ENCODE peak calls at places on chromosomes 13 and 19, in five cellular contexts. L, W, Q, C and Z are unnamed samples.

GRCh38 chr13:39961036-39961435 is 305.6 kb downstream of the COG6 start:
- DNase-seq in L (no peak), W (no peak), Q (no peak), C (no peak), Z (no peak)

GRCh38 chr19:51470966-51471365 is 7.4 kb upstream of the CEACAM18 start:
- DNase-seq in L (no peak), W (no peak), Q (no peak), C (no peak), Z (no peak)

GRCh38 chr13:45473627-45474026 is 8.9 kb downstream of the COG3 start:
- DNase-seq in L (peak; percentile 71), W (peak; percentile 71), Q (peak; percentile 24), C (no peak), Z (no peak)

GRCh38 chr13:98780451-98780850 is 28.0 kb upstream of the SLC15A1 start:
- DNase-seq in L (no peak), W (no peak), Q (no peak), C (no peak), Z (no peak)

GRCh38 chr13:44484562-44485164 is 91.5 kb downstream of the TSC22D1 start:
- DNase-seq in L (no peak), W (no peak), Q (no peak), C (no peak), Z (no peak)

GRCh38 chr13:39451301-39451700 is 151.7 kb downstream of the LHFPL6 start:
- DNase-seq in L (no peak), W (no peak), Q (no peak), C (no peak), Z (no peak)

GRCh38 chr13:51324714-51325440 is 14.6 kb upstream of the SERPINE3 start:
- DNase-seq in L (no peak), W (peak; percentile 76), Q (peak; percentile 47), C (no peak), Z (no peak)

GRCh38 chr13:20295956-20296355 is 63.8 kb upstream of the GJB6 start:
- DNase-seq in L (no peak), W (no peak), Q (no peak), C (no peak), Z (no peak)

GRCh38 chr13:37277435-37278144 is 172.1 kb upstream of the CSNK1A1L start:
- DNase-seq in L (peak; percentile 15), W (no peak), Q (no peak), C (no peak), Z (no peak)

GRCh38 chr19:19230505-19230904 is 18.7 kb downstream of the NCAN start:
- DNase-seq in L (no peak), W (no peak), Q (no peak), C (no peak), Z (no peak)

GRCh38 chr19:14164724-14165493 is 28.5 kb upstream of the ASF1B start:
- DNase-seq in L (no peak), W (no peak), Q (no peak), C (no peak), Z (no peak)
- H3K27ac ChIP-seq in L (no peak overlapping the region), W (no peak overlapping the region), Q (no peak overlapping the region), C (no peak overlapping the region), Z (no peak overlapping the region)

GRCh38 chr19:40607311-40607871 is 6.2 kb downstream of the LTBP4 start:
- DNase-seq in L (no peak), W (peak; percentile 67), Q (peak; percentile 32), C (peak; percentile 69), Z (no peak)
- H3K27ac ChIP-seq in L (no peak overlapping the region), W (no peak overlapping the region), Q (no peak overlapping the region), C (no peak overlapping the region), Z (no peak overlapping the region)

GRCh38 chr13:49110122-49110831 is 109.9 kb upstream of the MLNR start:
- DNase-seq in L (peak; percentile 94), W (peak; percentile 91), Q (peak; percentile 95), C (peak; percentile 82), Z (no peak)
- H3K27ac ChIP-seq in L (no peak overlapping the region), W (no peak overlapping the region), Q (peak overlapping the region; percentile 54), C (peak overlapping the region; percentile 37), Z (peak overlapping the region; percentile 42)

GRCh38 chr19:15640904-15641597 is 354 bp downstream of the CYP4F3 start:
- DNase-seq in L (no peak), W (no peak), Q (no peak), C (no peak), Z (no peak)

GRCh38 chr19:15643387-15643786 is 2.7 kb downstream of the CYP4F3 start:
- DNase-seq in L (no peak), W (no peak), Q (no peak), C (no peak), Z (no peak)

GRCh38 chr19:15642807-15643206 is 2.1 kb downstream of the CYP4F3 start:
- DNase-seq in L (no peak), W (no peak), Q (no peak), C (no peak), Z (no peak)

GRCh38 chr19:15641901-15642491 is 1.3 kb downstream of the CYP4F3 start:
- DNase-seq in L (no peak), W (no peak), Q (no peak), C (no peak), Z (no peak)

GRCh38 chr19:15640294-15640903 is at the start of gene CYP4F3:
- DNase-seq in L (no peak), W (no peak), Q (no peak), C (no peak), Z (peak; percentile 70)
- H3K27ac ChIP-seq in L (no peak within 1 kb of the TSS), W (no peak within 1 kb of the TSS), Q (no peak within 1 kb of the TSS), C (no peak within 1 kb of the TSS), Z (peak within 1 kb of the TSS; percentile 51)

GRCh38 chr19:13979224-13979623 is 26.9 kb downstream of the RFX1 start:
- DNase-seq in L (peak; percentile 56), W (no peak), Q (peak; percentile 27), C (no peak), Z (no peak)

GRCh38 chr19:13977803-13978202 is 25.5 kb downstream of the DCAF15 start:
- DNase-seq in L (no peak), W (no peak), Q (no peak), C (no peak), Z (no peak)

GRCh38 chr19:13978721-13979191 is 26.4 kb downstream of the DCAF15 start:
- DNase-seq in L (no peak), W (no peak), Q (no peak), C (no peak), Z (no peak)

GRCh38 chr19:13979686-13980085 is 26.4 kb downstream of the RFX1 start:
- DNase-seq in L (no peak), W (no peak), Q (no peak), C (no peak), Z (no peak)

DNA sequence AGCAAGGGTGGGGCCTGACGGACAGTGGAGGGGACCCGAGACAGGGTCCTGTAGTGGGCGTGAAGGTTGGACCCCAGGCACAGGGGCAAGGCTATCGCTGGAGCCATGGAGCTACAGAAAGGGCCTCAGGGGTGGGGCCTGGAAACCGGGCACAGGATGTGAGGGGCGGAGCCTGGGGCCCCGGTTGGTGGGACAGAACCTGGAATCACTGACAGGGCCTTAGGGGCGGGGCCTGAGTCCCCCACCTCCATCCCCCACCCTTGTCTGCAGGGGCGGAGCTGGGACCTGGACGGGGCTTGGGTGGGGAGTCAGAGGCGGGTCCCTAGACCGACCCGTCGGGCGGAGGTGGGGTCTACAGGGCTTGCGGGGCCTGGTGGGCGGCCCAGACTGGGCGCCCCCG is 26.0 kb downstream of the DCAF15 start:
- DNase-seq in L (peak; percentile 98), W (peak; percentile 99), Q (peak; percentile 97), C (peak; percentile 93), Z (no peak)
- H3K27ac ChIP-seq in L (peak overlapping the region; percentile 21), W (no peak overlapping the region), Q (no peak overlapping the region), C (peak overlapping the region; percentile 73), Z (no peak overlapping the region)

DNA sequence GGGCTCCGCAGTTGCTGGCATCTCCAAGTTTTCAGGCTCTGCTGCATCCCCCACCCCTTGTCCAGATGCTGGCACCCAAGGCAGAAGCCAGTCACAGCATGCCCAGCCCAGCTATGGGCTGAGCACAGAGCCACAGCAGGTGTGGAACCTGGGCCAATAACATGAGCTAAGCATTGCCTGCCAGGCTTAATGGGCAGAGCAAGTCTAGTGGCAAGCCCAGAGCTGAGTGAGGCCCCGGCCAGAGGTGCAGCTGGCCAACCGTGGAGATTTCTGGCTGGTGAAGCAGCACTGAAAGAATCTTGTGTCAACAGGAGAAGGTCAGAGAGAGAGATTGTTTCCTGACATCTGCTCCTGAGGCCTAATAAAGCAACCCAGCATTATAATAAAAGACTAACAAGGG is 111.0 kb downstream of the B3GLCT start:
- DNase-seq in L (no peak), W (no peak), Q (no peak), C (no peak), Z (peak; percentile 34)
- H3K27ac ChIP-seq in L (no peak overlapping the region), W (no peak overlapping the region), Q (no peak overlapping the region), C (no peak overlapping the region), Z (no peak overlapping the region)

GRCh38 chr19:1112254-1113208 is 8.7 kb downstream of the GPX4 start:
- DNase-seq in L (peak; percentile 54), W (peak; percentile 83), Q (peak; percentile 55), C (no peak), Z (no peak)
- H3K27ac ChIP-seq in L (no peak overlapping the region), W (peak overlapping the region; percentile 69), Q (no peak overlapping the region), C (peak overlapping the region; percentile 84), Z (no peak overlapping the region)